ENCODE peak calls at places on chromosome 11, in four cellular contexts. C is IMR-90, W is H1, R is K562. J is an unnamed sample.
A peak's percentile ranks its signal among the peaks of the same experiment; 100 is the strongest.

GRCh38 chr11:2775083-2775625 is 75.4 kb upstream of the KCNQ1OT1 start:
- DNase-seq in C (no peak), W (no peak), R (no peak), J (peak; percentile 13)

GRCh38 chr11:111526501-111526900 is 11.9 kb downstream of the HOATZ start:
- DNase-seq in C (peak; percentile 93), W (no peak), R (no peak), J (no peak)

GRCh38 chr11:76209956-76210885 is 3.9 kb upstream of the WNT11 start:
- DNase-seq in C (peak; percentile 74), W (no peak), R (no peak), J (no peak)

GRCh38 chr11:11584446-11584810 is 37.4 kb downstream of the GALNT18 start:
- DNase-seq in C (peak; percentile 97), W (no peak), R (no peak), J (no peak)

GRCh38 chr11:121478895-121479281 is 26.1 kb upstream of the SORL1-AS1 start:
- DNase-seq in C (no peak), W (no peak), R (no peak), J (no peak)

GRCh38 chr11:8325905-8326304 is 62.2 kb upstream of the LMO1 start:
- DNase-seq in C (no peak), W (no peak), R (no peak), J (no peak)

GRCh38 chr11:17554487-17554886 is 7.4 kb downstream of the OTOG start:
- DNase-seq in C (no peak), W (no peak), R (peak; percentile 34), J (no peak)

GRCh38 chr11:133966147-133966546 is 9.4 kb upstream of the IGSF9B start:
- DNase-seq in C (no peak), W (no peak), R (no peak), J (no peak)

GRCh38 chr11:43577566-43578264 is 102.8 kb upstream of the HSD17B12 start:
- DNase-seq in C (no peak), W (no peak), R (no peak), J (no peak)

GRCh38 chr11:17400048-17400775 is 11.8 kb upstream of the KCNJ11 start:
- DNase-seq in C (no peak), W (no peak), R (no peak), J (no peak)

GRCh38 chr11:19080579-19080993 is 20.1 kb upstream of the MRGPRX2 start:
- DNase-seq in C (peak; percentile 26), W (no peak), R (no peak), J (no peak)

GRCh38 chr11:96335389-96335788 is 7.6 kb downstream of the MAML2 start:
- DNase-seq in C (peak; percentile 52), W (no peak), R (no peak), J (no peak)

GRCh38 chr11:110130642-110131238 is 37.5 kb downstream of the ZC3H12C start:
- DNase-seq in C (peak; percentile 67), W (peak; percentile 0), R (no peak), J (no peak)

GRCh38 chr11:120810251-120810650 is 213.7 kb upstream of the TBCEL start:
- DNase-seq in C (peak; percentile 51), W (no peak), R (no peak), J (no peak)

GRCh38 chr11:71065794-71066193 is 186.6 kb downstream of the SHANK2 start:
- DNase-seq in C (no peak), W (no peak), R (no peak), J (no peak)

GRCh38 chr11:48019230-48019584 is 38.8 kb downstream of the PTPRJ start:
- DNase-seq in C (no peak), W (no peak), R (no peak), J (no peak)

GRCh38 chr11:115324569-115325432 is 179.4 kb downstream of the CADM1 start:
- DNase-seq in C (peak; percentile 75), W (peak; percentile 13), R (peak; percentile 34), J (peak; percentile 13)

GRCh38 chr11:118634435-118635236 is 27.2 kb downstream of the PHLDB1 start:
- DNase-seq in C (peak; percentile 55), W (peak; percentile 80), R (peak; percentile 93), J (no peak)

GRCh38 chr11:67195971-67196418 is 70.3 kb upstream of the GRK2 start:
- DNase-seq in C (peak; percentile 23), W (no peak), R (no peak), J (no peak)
- TF ChIP-seq CHD1 in C (no peak), W (no peak), R (no peak), J (no peak)

GRCh38 chr11:82978422-82979099 is 77.0 kb downstream of the DDIAS start:
- DNase-seq in C (peak; percentile 90), W (no peak), R (no peak), J (peak; percentile 56)

GRCh38 chr11:82980947-82981346 is 79.4 kb downstream of the DDIAS start:
- DNase-seq in C (no peak), W (no peak), R (no peak), J (no peak)

GRCh38 chr11:82979824-82980223 is 78.3 kb downstream of the DDIAS start:
- DNase-seq in C (no peak), W (no peak), R (no peak), J (no peak)

GRCh38 chr11:82981852-82982251 is 80.3 kb downstream of the DDIAS start:
- DNase-seq in C (no peak), W (no peak), R (no peak), J (no peak)

GRCh38 chr11:82980292-82980691 is 78.8 kb downstream of the DDIAS start:
- DNase-seq in C (peak; percentile 84), W (no peak), R (no peak), J (no peak)
- TF ChIP-seq CHD1 in C (no peak), W (no peak), R (no peak), J (no peak)

GRCh38 chr11:65419460-65419772 is 3.2 kb upstream of the NEAT1 start:
- DNase-seq in C (no peak), W (no peak), R (no peak), J (no peak)
- TF ChIP-seq CHD1 in C (no peak), W (no peak), R (no peak), J (peak; percentile 17)

DNA sequence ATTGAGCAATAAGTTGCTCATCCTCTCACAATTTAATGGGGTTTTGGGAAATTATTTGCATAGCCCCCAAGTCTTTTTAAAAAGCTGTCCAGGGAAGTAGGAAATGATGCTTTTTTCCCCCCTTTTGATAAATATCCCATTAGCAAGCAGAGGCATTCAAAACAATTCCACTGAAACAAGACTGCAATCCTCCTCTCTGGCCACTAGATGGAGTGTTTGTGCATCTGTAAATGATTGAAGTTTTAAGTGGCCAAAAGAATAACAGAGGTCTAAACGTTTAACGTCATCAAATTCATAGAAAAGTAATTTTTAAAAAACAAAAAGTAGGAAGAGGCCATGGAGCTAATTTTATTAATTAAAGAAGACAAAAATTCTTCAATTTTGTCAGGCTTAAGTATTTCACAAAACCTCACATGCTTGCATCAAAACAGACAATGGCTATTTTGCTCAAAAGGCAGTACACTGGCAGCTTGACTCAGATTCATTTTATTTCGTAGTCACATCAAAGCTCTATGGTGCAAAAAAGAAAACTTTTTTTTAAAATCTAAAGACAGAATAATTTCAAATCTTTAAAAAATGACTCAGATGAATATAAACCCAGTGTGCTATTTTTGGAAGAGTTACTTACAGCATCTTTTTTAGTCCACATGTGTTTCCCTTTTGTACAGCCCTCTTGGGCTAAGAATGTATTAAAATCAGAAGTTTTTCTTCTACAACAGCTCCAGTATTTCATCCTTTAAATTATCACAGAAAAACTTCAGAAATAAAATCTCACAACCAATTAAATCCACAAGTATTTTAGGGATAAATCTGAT is 17.8 kb downstream of the CHORDC1 start:
- DNase-seq in C (peak; percentile 66), W (no peak), R (peak; percentile 35), J (no peak)
- TF ChIP-seq CHD1 in C (no peak), W (no peak), R (no peak), J (no peak)

DNA sequence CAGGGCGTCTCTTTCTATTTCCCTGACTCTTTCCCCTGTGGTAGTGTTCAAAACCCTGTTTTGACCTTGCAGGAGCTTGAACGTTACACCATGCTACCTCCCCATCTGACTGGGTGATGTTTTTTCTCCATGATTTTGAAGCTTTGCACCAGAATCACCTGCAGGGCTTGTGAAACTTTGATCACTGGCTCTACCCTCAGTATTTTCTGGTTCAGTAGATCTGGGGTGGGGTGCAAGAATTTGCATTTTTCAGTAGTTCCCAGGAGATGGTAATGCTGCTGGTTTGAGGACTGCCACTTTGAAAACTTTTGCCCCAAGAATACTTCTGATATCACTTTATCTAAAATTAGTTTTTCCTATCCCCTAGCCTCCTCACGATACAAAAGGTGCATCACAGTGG is 627.6 kb upstream of the ANO5 start:
- DNase-seq in C (no peak), W (no peak), R (no peak), J (no peak)
- TF ChIP-seq CHD1 in C (no peak), W (no peak), R (no peak), J (no peak)

GRCh38 chr11:130915556-130916237 is 582 bp downstream of the SNX19 start:
- DNase-seq in C (no peak), W (no peak), R (no peak), J (no peak)
- TF ChIP-seq CHD1 in C (no peak), W (no peak), R (no peak), J (no peak)

GRCh38 chr11:69164824-69165223 is 9.1 kb downstream of the SMIM38 start:
- DNase-seq in C (no peak), W (no peak), R (no peak), J (no peak)
- TF ChIP-seq CHD1 in C (no peak), W (no peak), R (no peak), J (no peak)

DNA sequence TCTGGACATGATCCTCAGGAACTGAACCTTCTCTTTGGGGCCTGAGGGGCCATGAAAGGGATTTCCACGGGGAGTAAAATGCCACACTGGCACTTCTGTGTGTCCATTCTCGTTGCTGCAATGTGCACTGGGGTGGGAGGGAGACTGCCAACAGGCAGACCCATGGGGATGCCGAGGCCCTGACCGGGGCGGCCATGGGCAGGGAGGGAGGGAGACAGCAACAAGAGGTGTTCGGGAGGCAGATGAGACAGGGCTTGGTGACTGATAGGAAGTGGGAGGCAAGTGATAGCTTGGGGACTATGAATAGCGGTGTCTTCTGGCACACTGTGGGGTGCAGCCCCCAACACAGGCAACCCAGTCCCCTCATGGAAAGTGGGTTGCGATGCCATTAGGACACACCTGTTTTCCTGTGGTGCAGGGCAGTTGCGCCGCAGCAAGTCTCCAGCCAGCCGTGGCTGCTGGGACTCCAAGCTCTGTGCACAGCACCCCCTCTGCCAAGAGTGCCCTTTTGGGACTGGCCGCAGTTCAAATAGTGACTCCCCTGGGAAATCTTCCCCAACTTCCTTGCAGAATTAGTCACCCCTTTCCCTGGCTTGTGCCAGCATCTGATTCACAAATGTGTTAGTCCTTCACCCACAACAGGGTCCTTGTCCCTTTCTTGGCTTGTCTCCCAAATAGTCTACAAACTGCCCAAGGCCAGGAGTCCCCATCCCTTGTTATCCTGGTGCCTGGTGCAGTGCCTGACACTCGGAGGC is 88.8 kb downstream of the CHST1 start:
- DNase-seq in C (no peak), W (no peak), R (no peak), J (no peak)
- TF ChIP-seq CHD1 in C (no peak), W (no peak), R (no peak), J (no peak)

GRCh38 chr11:68932933-68933577 is 29.4 kb downstream of the IGHMBP2 start:
- DNase-seq in C (no peak), W (no peak), R (no peak), J (no peak)

GRCh38 chr11:68931911-68932310 is 28.2 kb downstream of the IGHMBP2 start:
- DNase-seq in C (no peak), W (no peak), R (no peak), J (no peak)

GRCh38 chr11:68932358-68932757 is 28.7 kb downstream of the IGHMBP2 start:
- DNase-seq in C (no peak), W (no peak), R (no peak), J (no peak)

GRCh38 chr11:68929706-68930605 is 26.3 kb downstream of the IGHMBP2 start:
- DNase-seq in C (no peak), W (no peak), R (no peak), J (no peak)

GRCh38 chr11:68930991-68931855 is 27.5 kb downstream of the IGHMBP2 start:
- DNase-seq in C (no peak), W (no peak), R (no peak), J (no peak)
- TF ChIP-seq CHD1 in C (no peak), W (no peak), R (no peak), J (no peak)

GRCh38 chr11:22780914-22781593 is 48.5 kb downstream of the SVIP start:
- DNase-seq in C (no peak), W (no peak), R (no peak), J (no peak)
- TF ChIP-seq CHD1 in C (no peak), W (no peak), R (no peak), J (no peak)